ENCODE peak calls at places on chromosomes 12 and 14, in six cellular contexts. N is right lobe of liver, E is fibroblast of lung, B is heart right ventricle, C is heart left ventricle, Q is adrenal gland. T is an unnamed sample.

GRCh38 chr14:32593290-32593942 is 264.3 kb downstream of the AKAP6 start:
- DNase-seq in Q (no peak), B (no peak), C (no peak), E (peak; percentile 95), N (no peak), T (no peak)

GRCh38 chr12:82300611-82301010 is 57.6 kb downstream of the CCDC59 start:
- DNase-seq in Q (no peak), N (no peak), E (peak; percentile 33), B (peak; percentile 18), C (no peak), T (no peak)

GRCh38 chr12:86148071-86148470 is 108.1 kb downstream of the MGAT4C start:
- DNase-seq in Q (no peak), E (no peak), B (no peak), N (no peak), C (no peak), T (no peak)

GRCh38 chr14:103581954-103582703 is 19.4 kb downstream of the COA8 start:
- DNase-seq in Q (no peak), N (no peak), B (no peak), E (no peak), C (no peak), T (no peak)

GRCh38 chr14:104705340-104706047 is 16.1 kb downstream of the INF2 start:
- DNase-seq in Q (no peak), N (no peak), B (no peak), E (no peak), C (no peak), T (no peak)

GRCh38 chr12:109773384-109774011 is 59.7 kb downstream of the TRPV4 start:
- DNase-seq in N (peak; percentile 70), C (no peak), E (no peak), Q (peak; percentile 54), B (no peak), T (peak; percentile 32)

GRCh38 chr14:98444077-98444476 is 827.9 kb downstream of the BCL11B start:
- DNase-seq in Q (no peak), N (no peak), B (no peak), C (no peak), E (no peak), T (no peak)

GRCh38 chr12:50192241-50192640 is 25.1 kb upstream of the CERS5 start:
- DNase-seq in C (no peak), N (no peak), E (no peak), B (no peak), Q (no peak), T (no peak)

GRCh38 chr12:72015895-72016294 is 77.2 kb downstream of the TPH2 start:
- DNase-seq in Q (no peak), B (no peak), N (no peak), E (no peak), C (no peak), T (no peak)

GRCh38 chr12:120257041-120257821 is 8.3 kb downstream of the PXN start:
- DNase-seq in Q (peak; percentile 69), E (peak; percentile 95), C (peak; percentile 75), N (no peak), B (peak; percentile 78), T (peak; percentile 74)

GRCh38 chr12:119180380-119181040 is 1.8 kb downstream of the HSPB8 start:
- DNase-seq in C (peak; percentile 63), E (peak; percentile 74), B (peak; percentile 33), N (no peak), Q (no peak), T (peak; percentile 34)

GRCh38 chr14:60222820-60223219 is 26.2 kb upstream of the PPM1A start:
- DNase-seq in Q (no peak), C (peak; percentile 81), E (no peak), N (peak; percentile 89), B (peak; percentile 71), T (peak; percentile 97)

GRCh38 chr14:95294834-95295599 is 24.7 kb downstream of the CLMN start:
- DNase-seq in B (no peak), E (peak; percentile 42), Q (no peak), C (no peak), N (no peak), T (peak; percentile 51)

GRCh38 chr14:53055003-53055402 is 98.1 kb downstream of the DDHD1 start:
- DNase-seq in Q (no peak), C (no peak), B (no peak), N (no peak), E (peak; percentile 38), T (no peak)

GRCh38 chr14:64878775-64879634 is 702 bp downstream of the SPTB start:
- DNase-seq in E (no peak), C (peak; percentile 58), Q (no peak), N (no peak), B (peak; percentile 6), T (peak; percentile 7)

GRCh38 chr12:47302111-47302597 is 222.4 kb upstream of the AMIGO2 start:
- DNase-seq in B (no peak), E (peak; percentile 34), Q (no peak), C (no peak), N (no peak), T (no peak)

GRCh38 chr14:29706700-29707099 is 220.9 kb downstream of the PRKD1 start:
- DNase-seq in C (no peak), E (no peak), B (no peak), Q (no peak), N (no peak), T (no peak)

GRCh38 chr14:29709490-29709889 is 218.2 kb downstream of the PRKD1 start:
- DNase-seq in C (no peak), N (no peak), Q (no peak), E (no peak), B (no peak), T (no peak)

GRCh38 chr14:29712586-29712985 is 215.1 kb downstream of the PRKD1 start:
- DNase-seq in N (no peak), C (no peak), Q (no peak), E (no peak), B (no peak), T (no peak)

GRCh38 chr14:29705801-29706200 is 221.8 kb downstream of the PRKD1 start:
- DNase-seq in Q (no peak), N (no peak), B (no peak), C (no peak), E (no peak), T (no peak)

DNA sequence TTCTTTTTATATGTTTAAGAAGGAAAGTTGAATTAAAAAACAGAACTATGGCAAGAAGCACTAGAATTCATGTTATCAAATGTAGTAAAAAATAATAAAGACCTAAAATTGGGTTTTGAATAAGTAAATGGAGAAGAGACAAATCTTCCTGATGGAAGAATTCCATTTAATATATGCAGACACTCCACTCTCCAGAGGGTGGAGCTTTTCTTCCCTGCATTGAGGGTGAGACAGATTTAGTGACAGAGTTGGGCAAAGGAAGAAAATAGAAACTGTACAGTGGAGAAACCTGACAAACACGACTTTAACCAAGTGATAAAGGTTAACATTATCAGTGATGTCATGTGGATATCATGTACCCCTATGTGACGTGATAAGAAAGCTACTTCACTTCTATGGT is 217.6 kb downstream of the PRKD1 start:
- DNase-seq in Q (no peak), C (no peak), N (no peak), E (no peak), B (no peak), T (no peak)
- TF ChIP-seq CTCF in Q (peak; percentile 17), C (peak; percentile 19), N (no peak), E (peak; percentile 44), B (peak; percentile 52), T (no peak)

DNA sequence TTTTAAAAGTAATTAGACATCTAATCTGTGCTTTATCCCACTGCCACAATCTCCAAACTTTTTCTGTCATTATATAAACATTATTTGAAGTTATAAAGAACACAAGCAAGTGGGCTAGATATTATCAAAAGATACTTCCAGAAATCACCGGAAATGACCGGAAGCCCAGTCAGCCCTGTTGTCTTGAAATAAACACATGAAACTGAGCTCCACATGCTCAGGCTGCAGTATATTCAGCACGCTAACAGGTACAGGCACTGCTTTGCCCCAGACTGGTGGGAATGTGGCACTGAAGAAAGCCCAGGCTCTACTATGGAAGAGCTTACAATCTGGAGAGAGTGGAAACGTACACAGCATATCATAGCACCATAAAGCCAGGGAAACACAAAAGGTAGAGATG is 158.9 kb upstream of the PLEKHG7 start:
- DNase-seq in Q (no peak), C (no peak), B (no peak), E (no peak), N (no peak), T (peak; percentile 18)
- H3K27ac ChIP-seq in Q (no peak overlapping the region), C (peak overlapping the region; percentile 33), B (no peak overlapping the region), E (no peak overlapping the region), N (peak overlapping the region; percentile 21), T (peak overlapping the region; percentile 73)

GRCh38 chr12:76922821-76923315 is 44.0 kb upstream of the CSRP2 start:
- DNase-seq in E (no peak), C (no peak), B (no peak), N (no peak), Q (no peak), T (no peak)

GRCh38 chr12:76921891-76922664 is 43.3 kb upstream of the CSRP2 start:
- DNase-seq in N (no peak), E (no peak), Q (no peak), B (no peak), C (no peak), T (no peak)

GRCh38 chr12:76929499-76929898 is 50.7 kb upstream of the CSRP2 start:
- DNase-seq in E (no peak), N (no peak), B (no peak), C (no peak), Q (no peak), T (no peak)

GRCh38 chr12:76927170-76927784 is 48.5 kb upstream of the CSRP2 start:
- DNase-seq in Q (peak; percentile 21), N (peak; percentile 58), B (no peak), E (peak; percentile 29), C (no peak), T (no peak)
- TF ChIP-seq CTCF in Q (no peak), N (peak; percentile 50), B (peak; percentile 49), E (peak; percentile 69), C (peak; percentile 19), T (peak; percentile 24)

DNA sequence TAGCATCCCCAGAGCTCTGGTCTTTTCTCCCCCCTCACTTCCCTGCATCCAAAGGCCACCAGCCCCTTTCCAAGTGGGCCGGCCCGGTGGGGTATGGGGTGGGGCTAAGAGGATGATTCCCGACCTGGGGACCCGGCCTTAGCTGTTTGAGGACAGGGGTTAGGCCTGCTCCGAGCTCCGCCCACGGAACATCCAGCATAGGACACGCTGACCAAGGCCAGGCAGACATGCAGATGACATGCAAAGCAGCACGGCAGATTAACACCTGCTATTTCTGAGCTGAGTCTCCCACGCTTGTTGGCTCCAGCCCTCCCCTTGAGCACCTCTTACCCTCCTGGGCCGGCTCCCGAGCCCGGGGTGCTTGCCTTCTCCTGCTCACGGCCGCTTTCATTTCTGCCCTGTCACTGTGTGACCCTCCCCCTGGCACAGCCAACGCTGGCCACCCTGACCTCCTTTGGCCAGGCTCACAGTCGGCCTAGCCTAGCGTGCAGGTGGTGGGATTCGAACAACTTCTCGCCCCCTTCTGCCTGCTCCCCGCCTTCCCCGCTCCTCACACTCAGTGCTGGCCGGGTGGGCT is 40.2 kb downstream of the TEAD4 start:
- DNase-seq in Q (no peak), C (no peak), N (no peak), B (peak; percentile 22), E (no peak), T (peak; percentile 65)
- H3K27ac ChIP-seq in Q (no peak overlapping the region), C (peak overlapping the region; percentile 49), N (no peak overlapping the region), B (peak overlapping the region; percentile 83), E (no peak overlapping the region), T (no peak overlapping the region)

T was measured in thyroid gland.